ENCODE peak calls at places on chromosomes 12 and 14, in nine cellular contexts. B is A549, P is GM23338, E is kidney, X is epithelial cell of esophagus, U is GM12865, J is small intestine, K is brain microvascular endothelial cell, C is NB4. L is an unnamed sample.

GRCh38 chr12:32549675-32550079 is 129.4 kb upstream of the DNM1L start:
- DNase-seq in B (no peak), P (peak; percentile 24), E (no peak), X (no peak), U (no peak), J (no peak), K (peak; percentile 54), C (no peak), L (no peak)

GRCh38 chr14:83372271-83372670 is 1838.6 kb upstream of the SEL1L start:
- DNase-seq in B (no peak), P (no peak), E (no peak), X (no peak), U (no peak), J (no peak), K (no peak), C (peak; percentile 63), L (no peak)

GRCh38 chr14:91929700-91930099 is 17.8 kb downstream of the FBLN5 start:
- DNase-seq in B (no peak), P (no peak), E (no peak), X (peak; percentile 28), U (no peak), J (no peak), K (no peak), C (no peak), L (no peak)

GRCh38 chr12:989751-990278 is 1.2 kb upstream of the ERC1 start:
- DNase-seq in B (peak; percentile 61), P (no peak), E (no peak), X (peak; percentile 49), U (no peak), J (peak; percentile 21), K (peak; percentile 60), C (peak; percentile 64), L (peak; percentile 84)

GRCh38 chr12:105674871-105675699 is 344.6 kb downstream of the C12orf75 start:
- DNase-seq in B (no peak), P (no peak), E (no peak), X (no peak), U (no peak), J (no peak), K (no peak), C (no peak), L (no peak)

GRCh38 chr12:50112456-50113218 is 601 bp downstream of the COX14 start:
- DNase-seq in B (no peak), P (no peak), E (no peak), X (no peak), U (no peak), J (peak; percentile 71), K (no peak), C (no peak), L (peak; percentile 65)

GRCh38 chr14:74478996-74479635 is 14.0 kb downstream of the NPC2 start:
- DNase-seq in B (peak; percentile 41), P (peak; percentile 78), E (no peak), X (peak; percentile 38), U (no peak), J (peak; percentile 20), K (no peak), C (no peak), L (no peak)

GRCh38 chr12:127550271-127550670 is 716.7 kb upstream of the TMEM132C start:
- DNase-seq in B (no peak), P (no peak), E (no peak), X (peak; percentile 20), U (no peak), J (no peak), K (peak; percentile 28), C (no peak), L (peak; percentile 56)

GRCh38 chr12:88258396-88258795 is 116.3 kb downstream of the TMTC3 start:
- DNase-seq in B (no peak), P (no peak), E (no peak), X (no peak), U (no peak), J (no peak), K (no peak), C (no peak), L (peak; percentile 81)

GRCh38 chr12:70398862-70399261 is 32.8 kb downstream of the KCNMB4 start:
- DNase-seq in B (no peak), P (no peak), E (no peak), X (no peak), U (no peak), J (no peak), K (no peak), C (no peak), L (no peak)

GRCh38 chr12:107131832-107132616 is 38.7 kb upstream of the CRY1 start:
- DNase-seq in B (peak; percentile 72), P (peak; percentile 93), E (no peak), X (peak; percentile 70), U (peak; percentile 41), J (peak; percentile 64), K (peak; percentile 44), C (peak; percentile 63), L (peak; percentile 83)

GRCh38 chr14:101120636-101121398 is 217.3 kb upstream of the RTL1 start:
- DNase-seq in B (no peak), P (no peak), E (peak; percentile 66), X (no peak), U (no peak), J (no peak), K (no peak), C (peak; percentile 89), L (no peak)

GRCh38 chr12:39505025-39505424 is 62.1 kb upstream of the KIF21A start:
- DNase-seq in B (no peak), P (peak; percentile 9), E (no peak), X (peak; percentile 35), U (no peak), J (no peak), K (peak; percentile 39), C (no peak), L (no peak)

GRCh38 chr12:133130808-133131128 is 341 bp downstream of the ZNF10 start:
- DNase-seq in B (no peak), P (no peak), E (peak; percentile 80), X (no peak), U (no peak), J (no peak), K (no peak), C (no peak), L (no peak)

GRCh38 chr12:91845365-91845764 is 300.3 kb downstream of the BTG1 start:
- DNase-seq in B (no peak), P (no peak), E (no peak), X (no peak), U (no peak), J (no peak), K (no peak), C (no peak), L (no peak)

GRCh38 chr14:75238728-75239455 is 39.7 kb upstream of the FOS start:
- DNase-seq in B (peak; percentile 17), P (no peak), E (peak; percentile 26), X (no peak), U (no peak), J (no peak), K (no peak), C (no peak), L (no peak)

GRCh38 chr14:63713765-63714164 is 14.1 kb downstream of the SGPP1 start:
- DNase-seq in B (peak; percentile 52), P (no peak), E (no peak), X (peak; percentile 79), U (no peak), J (no peak), K (peak; percentile 28), C (no peak), L (peak; percentile 59)

GRCh38 chr14:102727336-102728095 is 49.7 kb upstream of the TRAF3 start:
- DNase-seq in B (no peak), P (no peak), E (no peak), X (no peak), U (no peak), J (no peak), K (no peak), C (no peak), L (no peak)

GRCh38 chr12:130838284-130838950 is 633 bp downstream of the STX2 start:
- DNase-seq in B (peak; percentile 37), P (peak; percentile 65), E (peak; percentile 86), X (peak; percentile 35), U (peak; percentile 29), J (peak; percentile 23), K (peak; percentile 13), C (peak; percentile 44), L (no peak)

DNA sequence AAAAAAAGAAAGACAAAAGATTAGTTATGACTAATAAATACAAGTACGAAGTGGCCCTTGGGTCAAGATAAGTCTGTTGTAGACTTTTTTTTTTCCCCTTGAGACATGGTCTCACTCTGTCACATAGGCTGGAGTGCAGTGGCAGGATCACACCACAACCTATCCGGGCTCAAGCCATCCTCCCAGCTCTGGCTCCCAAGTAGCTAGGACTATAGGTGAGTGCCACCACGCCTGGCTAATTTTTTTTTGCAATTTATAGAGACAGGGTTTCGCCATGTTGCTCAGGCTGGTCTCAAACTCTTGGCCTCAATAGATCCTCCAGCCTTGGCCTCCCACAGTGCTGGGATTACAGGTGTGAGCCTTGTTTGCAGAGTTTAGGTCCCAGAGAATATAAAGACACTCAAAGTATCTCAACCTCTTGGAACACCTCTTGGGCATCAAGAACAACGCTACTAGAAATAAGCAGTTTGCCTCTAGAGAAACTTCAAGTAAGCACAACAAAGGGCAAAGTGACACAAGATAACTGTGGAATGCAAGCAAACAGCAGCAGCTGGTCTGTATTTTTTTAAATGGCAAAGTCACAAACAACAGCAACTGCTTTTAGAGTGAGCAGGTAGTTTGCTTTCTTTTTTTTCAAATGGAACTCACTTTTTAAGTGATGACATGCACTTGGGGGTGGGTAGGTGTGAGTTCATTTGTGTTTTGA is 3.9 kb upstream of the MDM2 start:
- DNase-seq in B (no peak), P (peak; percentile 27), E (no peak), X (no peak), U (no peak), J (peak; percentile 37), K (no peak), C (no peak), L (no peak)
- H3K4me3 ChIP-seq in B (no peak overlapping the region), P (no peak overlapping the region), E (no peak overlapping the region), X (no peak overlapping the region), U (no peak overlapping the region), J (no peak overlapping the region), K (no peak overlapping the region), C (no peak overlapping the region), L (no peak overlapping the region)

DNA sequence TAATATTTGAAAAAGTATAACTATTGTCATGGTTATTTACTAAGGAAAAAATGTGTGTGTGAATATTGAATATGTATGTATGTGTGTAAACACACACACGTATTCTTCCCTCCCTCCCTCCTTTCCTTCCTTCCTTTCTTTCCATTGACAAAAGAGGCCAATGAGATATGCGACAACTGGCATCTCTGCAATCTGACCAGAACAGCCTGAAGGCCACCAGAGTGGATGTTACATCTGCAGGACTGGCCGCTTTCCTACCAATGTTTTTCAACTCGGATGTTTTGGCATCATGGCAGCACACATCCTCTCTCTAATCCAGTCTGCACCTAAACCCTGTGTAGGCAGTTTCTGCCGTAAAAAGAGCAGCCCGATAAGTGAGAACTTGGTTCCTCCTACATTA is 20.7 kb downstream of the HOXC4 start:
- DNase-seq in B (no peak), P (peak; percentile 17), E (no peak), X (no peak), U (no peak), J (no peak), K (no peak), C (no peak), L (no peak)
- H3K4me3 ChIP-seq in B (no peak overlapping the region), P (no peak overlapping the region), E (no peak overlapping the region), X (no peak overlapping the region), U (no peak overlapping the region), J (no peak overlapping the region), K (no peak overlapping the region), C (no peak overlapping the region), L (no peak overlapping the region)

GRCh38 chr14:103854822-103855733 is 7.7 kb upstream of the PPP1R13B start:
- DNase-seq in B (no peak), P (peak; percentile 72), E (peak; percentile 92), X (peak; percentile 65), U (no peak), J (no peak), K (no peak), C (no peak), L (no peak)
- H3K4me3 ChIP-seq in B (no peak overlapping the region), P (peak overlapping the region; percentile 40), E (no peak overlapping the region), X (no peak overlapping the region), U (no peak overlapping the region), J (no peak overlapping the region), K (no peak overlapping the region), C (no peak overlapping the region), L (no peak overlapping the region)

GRCh38 chr14:100070310-100070709 is 5.1 kb downstream of the EVL start:
- DNase-seq in B (no peak), P (no peak), E (no peak), X (no peak), U (no peak), J (no peak), K (no peak), C (no peak), L (no peak)
- H3K4me3 ChIP-seq in B (no peak overlapping the region), P (no peak overlapping the region), E (no peak overlapping the region), X (no peak overlapping the region), U (no peak overlapping the region), J (no peak overlapping the region), K (no peak overlapping the region), C (no peak overlapping the region), L (no peak overlapping the region)

L was measured in foreskin fibroblast.